ENCODE peak calls at places on chromosomes 1 and 21, in seven cellular contexts. U is fibroblast of lung, M is left ventricle myocardium inferior, E is right lobe of liver, Y is HCT116, V is OCI-LY7, Z is psoas muscle. F is an unnamed sample.

GRCh38 chr1:186948542-186948941 is 119.8 kb downstream of the PLA2G4A start:
- DNase-seq in U (peak; percentile 51), M (no peak), E (no peak), Y (no peak), V (no peak), Z (no peak), F (no peak)

GRCh38 chr1:65075123-65075976 is 72.7 kb upstream of the AK4 start:
- DNase-seq in U (peak; percentile 42), M (no peak), E (no peak), Y (peak; percentile 59), V (peak; percentile 78), Z (no peak), F (no peak)

GRCh38 chr1:214102907-214103306 is 115.1 kb downstream of the PROX1 start:
- DNase-seq in U (peak; percentile 92), M (no peak), E (no peak), Y (peak; percentile 81), V (no peak), Z (no peak), F (no peak)

GRCh38 chr1:203081465-203082355 is 4.1 kb downstream of the MYOG start:
- DNase-seq in U (no peak), M (no peak), E (no peak), Y (no peak), V (no peak), Z (no peak), F (no peak)

GRCh38 chr1:21823206-21823979 is 11.3 kb downstream of the LDLRAD2 start:
- DNase-seq in U (no peak), M (no peak), E (peak; percentile 51), Y (no peak), V (no peak), Z (peak; percentile 51), F (no peak)

GRCh38 chr1:67126111-67126746 is 8.5 kb downstream of the C1orf141 start:
- DNase-seq in U (peak; percentile 35), M (no peak), E (no peak), Y (no peak), V (no peak), Z (no peak), F (no peak)

GRCh38 chr1:248805905-248806304 is 19.8 kb downstream of the SH3BP5L start:
- DNase-seq in U (no peak), M (no peak), E (no peak), Y (no peak), V (peak; percentile 8), Z (no peak), F (no peak)

GRCh38 chr1:111920221-111921024 is 69.0 kb downstream of the KCND3 start:
- DNase-seq in U (peak; percentile 20), M (peak; percentile 38), E (no peak), Y (no peak), V (no peak), Z (peak; percentile 53), F (no peak)

GRCh38 chr1:236861560-236862230 is 66.6 kb downstream of the MTR start:
- DNase-seq in U (peak; percentile 3), M (no peak), E (no peak), Y (no peak), V (no peak), Z (no peak), F (no peak)

GRCh38 chr1:31531177-31532000 is 44.9 kb upstream of the TINAGL1 start:
- DNase-seq in U (peak; percentile 80), M (no peak), E (no peak), Y (no peak), V (no peak), Z (no peak), F (no peak)

GRCh38 chr1:182080955-182081582 is 19.6 kb upstream of the ZNF648 start:
- DNase-seq in U (peak; percentile 26), M (no peak), E (no peak), Y (peak; percentile 29), V (peak; percentile 36), Z (no peak), F (no peak)

GRCh38 chr1:29703596-29703995 is 467.3 kb downstream of the PTPRU start:
- DNase-seq in U (peak; percentile 49), M (no peak), E (no peak), Y (no peak), V (peak; percentile 11), Z (peak; percentile 17), F (no peak)

GRCh38 chr21:45535341-45536081 is 6.7 kb downstream of the SLC19A1 start:
- DNase-seq in U (no peak), M (peak; percentile 24), E (peak; percentile 76), Y (no peak), V (no peak), Z (peak; percentile 48), F (no peak)

GRCh38 chr1:1683104-1683905 is 9.3 kb downstream of the SLC35E2B start:
- DNase-seq in U (no peak), M (no peak), E (no peak), Y (no peak), V (no peak), Z (peak; percentile 44), F (no peak)

GRCh38 chr21:28636988-28637691 is 355.5 kb downstream of the LTN1 start:
- DNase-seq in U (peak; percentile 98), M (no peak), E (no peak), Y (no peak), V (no peak), Z (no peak), F (no peak)

GRCh38 chr21:26966978-26967913 is at the start of gene ADAMTS5:
- DNase-seq in U (peak; percentile 55), M (peak; percentile 51), E (peak; percentile 50), Y (no peak), V (no peak), Z (peak; percentile 80), F (no peak)

GRCh38 chr1:23198373-23198772 is 18.9 kb downstream of the HTR1D start:
- DNase-seq in U (peak; percentile 94), M (no peak), E (no peak), Y (peak; percentile 61), V (no peak), Z (no peak), F (no peak)

GRCh38 chr1:23664837-23665795 is 26.5 kb upstream of the RPL11 start:
- DNase-seq in U (peak; percentile 9), M (no peak), E (no peak), Y (peak; percentile 34), V (peak; percentile 81), Z (no peak), F (no peak)

GRCh38 chr1:44250113-44250781 is 37.0 kb downstream of the DMAP1 start:
- DNase-seq in U (no peak), M (peak; percentile 51), E (no peak), Y (no peak), V (no peak), Z (no peak), F (no peak)

GRCh38 chr1:239067480-239067879 is 318.9 kb upstream of the CHRM3 start:
- DNase-seq in U (no peak), M (no peak), E (no peak), Y (no peak), V (no peak), Z (no peak), F (no peak)

GRCh38 chr1:221470000-221470698 is 271.7 kb downstream of the DUSP10 start:
- DNase-seq in U (no peak), M (no peak), E (no peak), Y (no peak), V (no peak), Z (no peak), F (no peak)

GRCh38 chr1:180854456-180854855 is 58.2 kb upstream of the KIAA1614 start:
- DNase-seq in U (peak; percentile 77), M (no peak), E (no peak), Y (no peak), V (no peak), Z (no peak), F (no peak)

GRCh38 chr1:97144527-97144926 is 422.9 kb downstream of the PTBP2 start:
- DNase-seq in U (peak; percentile 87), M (no peak), E (no peak), Y (no peak), V (no peak), Z (no peak), F (no peak)
- H3K4me3 ChIP-seq in U (no peak overlapping the region), M (no peak overlapping the region), E (no peak overlapping the region), Y (no peak overlapping the region), V (no peak overlapping the region), Z (no peak overlapping the region), F (no peak overlapping the region)

DNA sequence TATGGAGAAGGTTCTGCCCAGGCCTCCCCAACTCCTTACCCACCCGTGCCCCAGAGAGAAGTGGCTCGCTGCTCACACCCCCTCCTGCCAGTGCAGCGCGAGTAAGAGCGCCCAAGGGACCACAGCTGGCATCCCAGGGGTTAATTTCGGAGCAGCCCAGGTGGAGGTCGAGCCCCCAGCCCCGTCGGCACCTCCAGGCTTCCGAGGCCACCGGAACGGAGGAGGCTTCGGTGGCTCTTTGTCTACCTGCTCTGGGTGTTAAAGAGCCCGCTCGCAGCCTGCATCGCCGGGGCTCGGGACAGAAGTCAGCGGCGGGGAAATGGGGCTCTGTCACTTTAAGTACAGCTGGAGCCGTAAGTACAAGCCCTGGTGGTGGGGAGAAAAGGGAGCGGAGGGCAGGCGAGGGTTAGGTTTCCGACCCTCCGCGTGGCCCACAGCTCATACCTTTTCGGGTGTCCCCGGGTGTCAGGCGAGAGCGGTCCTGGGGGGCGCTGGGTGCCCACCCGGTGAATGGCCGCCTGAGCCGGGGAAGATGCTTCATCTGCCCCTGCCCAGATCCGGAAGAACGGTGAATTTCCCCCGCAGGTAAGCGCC is 89.4 kb upstream of the IPO9 start:
- DNase-seq in U (no peak), M (peak; percentile 74), E (no peak), Y (peak; percentile 61), V (peak; percentile 88), Z (no peak), F (no peak)
- TF ChIP-seq CTCF in U (no peak), M (peak; percentile 27), E (no peak), Y (no peak), V (no peak), Z (no peak), F (no peak)

DNA sequence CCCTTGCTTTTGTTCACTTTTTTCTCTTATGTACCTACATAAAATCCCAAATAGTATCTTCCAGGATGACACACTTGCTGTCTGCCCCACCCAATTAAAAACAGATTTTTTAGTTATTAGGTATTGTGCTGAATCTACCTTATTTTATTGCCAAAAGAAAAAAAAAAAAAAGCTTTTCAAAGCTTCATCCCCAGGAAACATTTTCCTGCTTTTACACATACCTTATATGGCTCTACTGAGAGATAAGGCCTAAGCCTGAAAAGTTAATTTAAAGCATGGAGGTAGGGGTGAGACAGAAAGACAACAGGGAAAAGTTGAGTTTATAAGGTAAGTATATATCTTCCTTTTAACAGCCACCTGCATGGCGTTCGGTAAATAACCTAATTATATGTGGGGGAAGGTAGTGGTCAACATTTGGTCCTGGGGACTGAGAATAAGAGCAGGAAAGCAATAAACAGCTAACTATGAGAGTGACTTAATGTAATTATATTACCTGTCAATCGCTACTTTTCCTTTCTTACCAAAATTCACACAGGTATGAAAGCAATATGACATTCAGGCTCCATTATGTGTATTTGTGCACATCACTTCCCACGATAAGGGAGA is 54.6 kb upstream of the BOLA1 start:
- DNase-seq in U (no peak), M (no peak), E (no peak), Y (no peak), V (peak; percentile 34), Z (no peak), F (no peak)
- H3K4me3 ChIP-seq in U (no peak overlapping the region), M (no peak overlapping the region), E (no peak overlapping the region), Y (no peak overlapping the region), V (peak overlapping the region; percentile 96), Z (peak overlapping the region; percentile 71), F (peak overlapping the region; percentile 66)

GRCh38 chr1:232953176-232953524 is 2.7 kb downstream of the NTPCR start:
- DNase-seq in U (no peak), M (no peak), E (no peak), Y (no peak), V (no peak), Z (no peak), F (no peak)
- TF ChIP-seq CTCF in U (no peak), M (no peak), E (no peak), Y (no peak), V (peak; percentile 37), Z (no peak), F (no peak)

F was measured in GM06990.